ENCODE peak calls at places on chromosome 7, in seven cellular contexts. T is GM23248, S is SJCRH30, E is cardiac muscle cell, D is Peyer's patch, O is mucosa of descending colon, J is heart left ventricle. Y is an unnamed sample.

GRCh38 chr7:77393261-77393660 is 22.9 kb downstream of the GSAP start:
- DNase-seq in T (peak; percentile 23), S (no peak), E (no peak), D (peak; percentile 29), O (no peak), J (no peak), Y (no peak)

GRCh38 chr7:111730476-111731300 is 168.4 kb upstream of the IMMP2L start:
- DNase-seq in T (peak; percentile 51), S (peak; percentile 42), E (peak; percentile 39), D (no peak), O (no peak), J (no peak), Y (no peak)

GRCh38 chr7:128738570-128739047 is 550 bp upstream of the CALU start:
- DNase-seq in T (peak; percentile 81), S (no peak), E (no peak), D (peak; percentile 18), O (no peak), J (no peak), Y (no peak)

GRCh38 chr7:117237646-117238045 is 85.2 kb downstream of the WNT2 start:
- DNase-seq in T (no peak), S (no peak), E (no peak), D (no peak), O (no peak), J (no peak), Y (no peak)

GRCh38 chr7:131381069-131381838 is 53.6 kb downstream of the MKLN1 start:
- DNase-seq in T (peak; percentile 76), S (no peak), E (no peak), D (no peak), O (no peak), J (no peak), Y (no peak)

GRCh38 chr7:29444267-29444666 is 119.4 kb upstream of the PRR15 start:
- DNase-seq in T (no peak), S (no peak), E (no peak), D (no peak), O (no peak), J (no peak), Y (no peak)

GRCh38 chr7:85023066-85023687 is 163.7 kb downstream of the SEMA3D start:
- DNase-seq in T (peak; percentile 65), S (peak; percentile 36), E (peak; percentile 60), D (no peak), O (no peak), J (no peak), Y (no peak)

GRCh38 chr7:74480861-74481417 is 27.2 kb downstream of the GTF2IRD1 start:
- DNase-seq in T (peak; percentile 81), S (peak; percentile 67), E (no peak), D (no peak), O (peak; percentile 77), J (peak; percentile 52), Y (peak; percentile 67)

GRCh38 chr7:151436446-151437162 is 3.3 kb downstream of the CRYGN start:
- DNase-seq in T (no peak), S (no peak), E (peak; percentile 53), D (no peak), O (no peak), J (peak; percentile 64), Y (no peak)

DNA sequence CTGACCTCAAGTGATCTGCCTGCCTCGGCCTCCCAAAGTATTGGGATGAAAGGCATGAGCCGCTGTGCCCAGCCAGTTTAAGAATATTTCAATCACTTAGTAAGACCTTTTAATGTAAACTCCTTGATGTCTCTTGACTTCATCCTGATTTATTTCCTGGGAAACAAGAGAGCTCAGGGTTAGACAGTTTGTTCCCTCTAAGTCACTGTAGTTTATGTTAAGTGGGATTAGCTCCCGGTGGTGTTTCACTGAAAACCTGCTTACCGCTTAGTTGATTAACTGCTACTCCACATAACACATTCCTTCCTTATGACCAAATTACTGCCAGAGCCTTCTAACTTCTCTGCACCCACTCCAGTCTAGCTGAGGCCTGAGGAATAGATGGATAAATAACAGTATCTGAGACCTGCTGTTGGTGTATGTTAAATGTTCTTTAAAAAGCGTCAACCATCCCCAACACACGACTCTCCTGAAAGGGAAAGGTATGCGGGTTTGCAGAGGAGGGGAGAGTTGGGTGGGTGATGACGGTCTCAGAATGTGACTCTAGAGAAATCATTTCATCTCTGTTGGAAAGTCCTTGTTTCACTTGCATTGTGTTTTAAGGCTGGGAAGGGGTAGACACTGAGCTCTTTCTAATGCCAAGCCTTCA is 48.7 kb downstream of the CREB3L2 start:
- DNase-seq in T (peak; percentile 77), S (no peak), E (peak; percentile 44), D (no peak), O (no peak), J (no peak), Y (no peak)
- H3K4me1 ChIP-seq in T (peaks cover 49% of the 10 kb centered on the region), S (peaks cover 16% of the 10 kb centered on the region), E (peaks cover 78% of the 10 kb centered on the region), D (peaks cover 9% of the 10 kb centered on the region), O (peaks cover 29% of the 10 kb centered on the region), J (peaks cover 19% of the 10 kb centered on the region), Y (peaks cover 29% of the 10 kb centered on the region)

DNA sequence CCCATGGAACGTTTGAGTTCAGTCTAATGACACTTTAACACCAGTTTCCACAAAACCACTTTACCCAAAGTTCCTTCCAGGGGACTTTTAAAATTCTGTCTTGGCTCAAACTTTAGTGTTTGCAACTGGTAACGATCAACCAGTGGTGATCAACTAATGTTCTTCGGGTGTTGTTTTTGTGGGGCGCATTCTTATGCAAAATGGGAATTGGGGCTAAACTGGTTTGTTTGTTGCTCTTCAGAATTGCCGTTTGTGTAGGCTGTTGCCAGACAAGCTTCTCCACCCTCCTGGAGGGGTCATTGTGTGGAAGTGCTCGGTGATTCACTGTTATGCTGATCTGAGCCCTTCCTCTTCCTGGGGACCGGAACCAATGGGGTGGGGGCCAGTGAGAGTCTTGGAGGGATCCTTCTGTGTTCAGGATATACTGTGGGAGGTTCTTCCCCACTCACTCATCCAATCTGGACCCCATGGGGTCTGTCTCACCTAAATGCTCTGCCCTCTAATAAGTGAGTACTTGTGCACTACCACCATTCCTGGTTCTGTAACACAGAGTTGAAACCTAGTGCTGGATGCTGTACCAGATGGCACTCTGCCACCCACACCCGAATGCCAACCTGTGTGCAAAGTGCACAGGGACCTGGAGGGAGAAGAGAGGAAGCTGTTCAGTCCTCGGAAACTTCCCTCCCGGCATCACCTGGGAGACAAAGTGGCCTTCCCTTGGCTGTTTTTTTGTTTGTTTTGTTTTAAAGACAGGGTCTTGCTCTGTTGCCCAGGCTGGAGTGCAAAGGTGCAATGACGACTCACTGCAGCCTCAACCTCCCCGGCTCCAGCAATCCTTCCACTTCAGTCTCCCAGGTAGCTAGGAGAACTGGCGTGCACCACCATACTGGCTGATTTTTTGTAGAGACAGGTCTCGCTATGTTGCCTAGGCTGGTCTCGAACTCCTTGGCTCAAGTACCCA is 2.1 kb downstream of the NFE2L3 start:
- DNase-seq in T (no peak), S (no peak), E (no peak), D (peak; percentile 38), O (peak; percentile 80), J (peak; percentile 32), Y (no peak)
- H3K4me1 ChIP-seq in T (peaks cover 23% of the 10 kb centered on the region), S (peaks cover 13% of the 10 kb centered on the region), E (peaks cover 5% of the 10 kb centered on the region), D (no peaks in the 10 kb centered on the region), O (peaks cover 42% of the 10 kb centered on the region), J (no peaks in the 10 kb centered on the region), Y (no peaks in the 10 kb centered on the region)

DNA sequence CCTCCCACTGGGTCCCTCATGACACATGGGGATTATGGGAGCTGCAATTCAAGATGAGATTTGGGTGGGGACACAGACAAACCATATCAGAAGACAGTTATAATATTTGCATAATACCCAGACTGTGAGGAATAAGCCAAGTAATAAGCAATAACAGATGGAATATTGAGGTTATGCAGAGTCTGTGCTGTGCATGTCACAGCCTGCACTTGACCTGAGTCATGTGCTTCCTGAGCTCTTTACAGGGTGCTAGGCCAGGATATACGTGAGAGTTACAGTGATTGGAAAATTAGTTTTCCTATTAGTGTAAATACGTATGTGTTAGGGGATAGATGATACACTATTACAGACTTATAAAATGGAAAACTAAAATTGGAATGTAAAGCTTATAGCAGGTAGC is 288.7 kb downstream of the SDK1 start:
- DNase-seq in T (no peak), S (no peak), E (no peak), D (no peak), O (no peak), J (no peak), Y (no peak)
- H3K4me1 ChIP-seq in T (no peaks in the 10 kb centered on the region), S (no peaks in the 10 kb centered on the region), E (peaks cover 16% of the 10 kb centered on the region), D (no peaks in the 10 kb centered on the region), O (no peaks in the 10 kb centered on the region), J (no peaks in the 10 kb centered on the region), Y (peaks cover 4% of the 10 kb centered on the region)

GRCh38 chr7:92634924-92635519 is 44.8 kb upstream of the FAM133B start:
- DNase-seq in T (peak; percentile 84), S (peak; percentile 49), E (no peak), D (no peak), O (no peak), J (no peak), Y (no peak)
- H3K4me1 ChIP-seq in T (peaks cover 51% of the 10 kb centered on the region), S (peaks cover 51% of the 10 kb centered on the region), E (peaks cover 36% of the 10 kb centered on the region), D (no peaks in the 10 kb centered on the region), O (peaks cover 35% of the 10 kb centered on the region), J (peaks cover 20% of the 10 kb centered on the region), Y (no peaks in the 10 kb centered on the region)